ENCODE peak calls at places on chromosomes 3 and 15, in four cellular contexts. J is GM12892, K is neuronal stem cell, Z is anterior cingulate cortex. D is an unnamed sample.

GRCh38 chr3:136862953-136863352 is 945 bp downstream of the NCK1 start:
- DNase-seq in J (no peak), K (no peak), Z (no peak), D (no peak)

GRCh38 chr15:63462053-63462452 is 42.3 kb upstream of the USP3 start:
- DNase-seq in J (no peak), Z (no peak), K (no peak), D (no peak)

GRCh38 chr3:138942861-138943623 is 3.9 kb downstream of the FOXL2 start:
- DNase-seq in Z (no peak), J (no peak), K (no peak), D (no peak)

GRCh38 chr3:36648241-36649034 is 115.9 kb downstream of the DCLK3 start:
- DNase-seq in Z (no peak), K (no peak), J (no peak), D (no peak)

GRCh38 chr15:74496648-74497047 is 35.7 kb upstream of the UBL7 start:
- DNase-seq in K (no peak), J (no peak), Z (no peak), D (no peak)

GRCh38 chr3:134064081-134064480 is 34.4 kb upstream of the SLCO2A1 start:
- DNase-seq in Z (no peak), J (no peak), K (no peak), D (no peak)

GRCh38 chr3:31893174-31893573 is 87.9 kb downstream of the OSBPL10 start:
- DNase-seq in K (no peak), J (no peak), Z (no peak), D (no peak)

GRCh38 chr15:78204351-78205309 is 29.7 kb downstream of the ACSBG1 start:
- DNase-seq in K (no peak), Z (no peak), J (no peak), D (no peak)

GRCh38 chr3:64693031-64693430 is 5.2 kb upstream of the ADAMTS9 start:
- DNase-seq in Z (no peak), K (no peak), J (no peak), D (no peak)

GRCh38 chr3:96631050-96631449 is 183.3 kb upstream of the EPHA6 start:
- DNase-seq in J (no peak), Z (no peak), K (no peak), D (no peak)

GRCh38 chr3:25447285-25447684 is 19.2 kb downstream of the RARB start:
- DNase-seq in Z (no peak), K (no peak), J (no peak), D (no peak)

GRCh38 chr3:197003461-197004385 is 25.9 kb downstream of the MELTF start:
- DNase-seq in K (peak), Z (no peak), J (peak), D (no peak)

GRCh38 chr3:127196466-127197299 is 3.8 kb downstream of the PRR23E start:
- DNase-seq in J (no peak), K (no peak), Z (no peak), D (no peak)

GRCh38 chr15:48581221-48581620 is 64.3 kb downstream of the FBN1 start:
- DNase-seq in Z (no peak), K (no peak), J (no peak), D (no peak)

GRCh38 chr3:106036706-106037105 is 167.9 kb upstream of the CBLB start:
- DNase-seq in K (no peak), Z (no peak), J (no peak), D (no peak)

GRCh38 chr15:101267320-101268104 is 9.8 kb downstream of the SELENOS start:
- DNase-seq in J (no peak), Z (no peak), K (no peak), D (no peak)

GRCh38 chr3:130997291-130997690 is 29.3 kb downstream of the ASTE1 start:
- DNase-seq in Z (no peak), K (no peak), J (no peak), D (no peak)

GRCh38 chr15:51315726-51316125 is 22.7 kb downstream of the CYP19A1 start:
- DNase-seq in Z (no peak), J (no peak), K (no peak), D (no peak)

GRCh38 chr3:87856126-87856525 is 202.7 kb downstream of the CGGBP1 start:
- DNase-seq in J (no peak), Z (no peak), K (no peak), D (no peak)

GRCh38 chr15:78103406-78104118 is 11.2 kb downstream of the SH2D7 start:
- DNase-seq in Z (no peak), J (peak), K (no peak), D (no peak)

GRCh38 chr3:159319156-159319555 is 517.3 kb downstream of the MFSD1 start:
- DNase-seq in J (no peak), Z (no peak), K (no peak), D (no peak)

GRCh38 chr3:171867976-171868375 is 24.8 kb downstream of the TMEM212 start:
- DNase-seq in Z (no peak), K (no peak), J (no peak), D (no peak)

GRCh38 chr3:62261800-62262199 is 111.5 kb downstream of the FEZF2 start:
- DNase-seq in K (no peak), J (no peak), Z (no peak), D (no peak)

GRCh38 chr15:32716216-32716959 is 1.4 kb upstream of the GREM1 start:
- DNase-seq in J (no peak), K (no peak), Z (no peak), D (no peak)

GRCh38 chr15:33742286-33742685 is 226.0 kb upstream of the CHRM5 start:
- DNase-seq in K (no peak), J (no peak), Z (no peak), D (no peak)

GRCh38 chr3:3509665-3510064 is 289.6 kb upstream of the LRRN1 start:
- DNase-seq in Z (no peak), K (no peak), J (no peak), D (no peak)

GRCh38 chr3:195015021-195015420 is 255.9 kb downstream of the XXYLT1 start:
- DNase-seq in J (no peak), Z (no peak), K (no peak), D (no peak)

GRCh38 chr15:92803852-92804609 is 96.1 kb upstream of the CHD2 start:
- DNase-seq in Z (no peak), J (no peak), K (no peak), D (no peak)

GRCh38 chr3:12420393-12420792 is 63.9 kb upstream of the TSEN2 start:
- DNase-seq in Z (no peak), K (no peak), J (no peak), D (no peak)

GRCh38 chr3:100047455-100048141 is 66.7 kb downstream of the FILIP1L start:
- DNase-seq in K (no peak), J (peak), Z (no peak), D (peak)

GRCh38 chr3:8938021-8938420 is 25.3 kb downstream of the RAD18 start:
- DNase-seq in K (no peak), J (no peak), Z (no peak), D (no peak)

GRCh38 chr3:9216736-9217135 is 32.7 kb downstream of the SRGAP3 start:
- DNase-seq in Z (no peak), J (no peak), K (no peak), D (no peak)

GRCh38 chr15:96629501-96629900 is 299.0 kb downstream of the NR2F2 start:
- DNase-seq in K (no peak), J (no peak), Z (no peak), D (no peak)

GRCh38 chr15:95495033-95495541 is 835.4 kb upstream of the NR2F2 start:
- DNase-seq in Z (no peak), J (no peak), K (no peak), D (no peak)